ENCODE peak calls at places on chromosomes 16 and 17, in six cellular contexts. One of them, this sample, is unnamed.

GRCh38 chr17:40315678-40316570 is 6.9 kb downstream of the RARA start:
- DNase-seq in neuronal stem cell: no peak
- DNase-seq in H9: no peak
- DNase-seq in mesenchymal stem cell: no peak
- DNase-seq in H1: no peak
- DNase-seq in trophoblast cell: no peak
- DNase-seq in this sample: no peak

GRCh38 chr17:57761887-57762286 is 16.8 kb upstream of the CCDC182 start:
- DNase-seq in neuronal stem cell: peak
- DNase-seq in H9: peak
- DNase-seq in mesenchymal stem cell: no peak
- DNase-seq in H1: no peak
- DNase-seq in trophoblast cell: no peak
- DNase-seq in this sample: no peak

GRCh38 chr17:77568540-77568939 is 390.0 kb upstream of the TNRC6C start:
- DNase-seq in neuronal stem cell: no peak
- DNase-seq in H9: no peak
- DNase-seq in mesenchymal stem cell: no peak
- DNase-seq in H1: no peak
- DNase-seq in trophoblast cell: no peak
- DNase-seq in this sample: no peak

GRCh38 chr16:27154573-27155521 is 48.5 kb upstream of the KDM8 start:
- DNase-seq in neuronal stem cell: peak
- DNase-seq in H9: peak
- DNase-seq in mesenchymal stem cell: peak
- DNase-seq in H1: peak
- DNase-seq in trophoblast cell: peak
- DNase-seq in this sample: peak

GRCh38 chr17:76716834-76717205 is 6.1 kb upstream of the MXRA7 start:
- DNase-seq in neuronal stem cell: no peak
- DNase-seq in H9: no peak
- DNase-seq in mesenchymal stem cell: peak
- DNase-seq in H1: no peak
- DNase-seq in trophoblast cell: peak
- DNase-seq in this sample: peak

GRCh38 chr17:47280072-47280811 is 26.6 kb downstream of the ITGB3 start:
- DNase-seq in neuronal stem cell: no peak
- DNase-seq in H9: no peak
- DNase-seq in mesenchymal stem cell: peak
- DNase-seq in H1: no peak
- DNase-seq in trophoblast cell: no peak
- DNase-seq in this sample: peak

GRCh38 chr16:81901483-81901882 is 109.8 kb downstream of the SDR42E1 start:
- DNase-seq in neuronal stem cell: no peak
- DNase-seq in H9: no peak
- DNase-seq in mesenchymal stem cell: no peak
- DNase-seq in H1: no peak
- DNase-seq in trophoblast cell: peak
- DNase-seq in this sample: no peak

GRCh38 chr17:82134101-82134500 is 36.1 kb upstream of the FASN start:
- DNase-seq in neuronal stem cell: no peak
- DNase-seq in H9: no peak
- DNase-seq in mesenchymal stem cell: peak
- DNase-seq in H1: no peak
- DNase-seq in trophoblast cell: peak
- DNase-seq in this sample: no peak

GRCh38 chr16:6857575-6857974 is 475.1 kb upstream of the RBFOX1 start:
- DNase-seq in neuronal stem cell: no peak
- DNase-seq in H9: no peak
- DNase-seq in mesenchymal stem cell: no peak
- DNase-seq in H1: no peak
- DNase-seq in trophoblast cell: no peak
- DNase-seq in this sample: no peak

GRCh38 chr17:51711581-51711980 is 446.9 kb downstream of the CA10 start:
- DNase-seq in neuronal stem cell: no peak
- DNase-seq in H9: peak
- DNase-seq in mesenchymal stem cell: no peak
- DNase-seq in H1: no peak
- DNase-seq in trophoblast cell: no peak
- DNase-seq in this sample: no peak

GRCh38 chr16:48963901-48964615 is 317.6 kb downstream of the CBLN1 start:
- DNase-seq in neuronal stem cell: no peak
- DNase-seq in H9: no peak
- DNase-seq in mesenchymal stem cell: peak
- DNase-seq in H1: no peak
- DNase-seq in trophoblast cell: peak
- DNase-seq in this sample: peak

GRCh38 chr17:64343833-64344637 is 46.6 kb downstream of the PECAM1 start:
- DNase-seq in neuronal stem cell: peak
- DNase-seq in H9: no peak
- DNase-seq in mesenchymal stem cell: peak
- DNase-seq in H1: no peak
- DNase-seq in trophoblast cell: peak
- DNase-seq in this sample: peak

GRCh38 chr16:83253526-83253925 is 554.3 kb upstream of the HSBP1 start:
- DNase-seq in neuronal stem cell: no peak
- DNase-seq in H9: no peak
- DNase-seq in mesenchymal stem cell: no peak
- DNase-seq in H1: no peak
- DNase-seq in trophoblast cell: no peak
- DNase-seq in this sample: no peak

GRCh38 chr17:56824503-56824902 is 9.2 kb downstream of the C17orf67 start:
- DNase-seq in neuronal stem cell: no peak
- DNase-seq in H9: no peak
- DNase-seq in mesenchymal stem cell: no peak
- DNase-seq in H1: no peak
- DNase-seq in trophoblast cell: no peak
- DNase-seq in this sample: no peak

GRCh38 chr16:27689711-27690110 is 139.8 kb downstream of the KATNIP start:
- DNase-seq in neuronal stem cell: no peak
- DNase-seq in H9: no peak
- DNase-seq in mesenchymal stem cell: no peak
- DNase-seq in H1: no peak
- DNase-seq in trophoblast cell: no peak
- DNase-seq in this sample: peak

GRCh38 chr16:8854298-8854948 is 14.4 kb downstream of the CARHSP1 start:
- DNase-seq in neuronal stem cell: no peak
- DNase-seq in H9: no peak
- DNase-seq in mesenchymal stem cell: no peak
- DNase-seq in H1: no peak
- DNase-seq in trophoblast cell: no peak
- DNase-seq in this sample: no peak

GRCh38 chr16:17339764-17340541 is 130.8 kb downstream of the XYLT1 start:
- DNase-seq in neuronal stem cell: no peak
- DNase-seq in H9: no peak
- DNase-seq in mesenchymal stem cell: no peak
- DNase-seq in H1: no peak
- DNase-seq in trophoblast cell: no peak
- DNase-seq in this sample: peak

GRCh38 chr16:56201030-56201429 is 9.7 kb downstream of the GNAO1 start:
- DNase-seq in neuronal stem cell: no peak
- DNase-seq in H9: no peak
- DNase-seq in mesenchymal stem cell: no peak
- DNase-seq in H1: no peak
- DNase-seq in trophoblast cell: no peak
- DNase-seq in this sample: no peak

GRCh38 chr16:70290949-70291519 is 1.7 kb upstream of the AARS1 start:
- DNase-seq in neuronal stem cell: no peak
- DNase-seq in H9: no peak
- DNase-seq in mesenchymal stem cell: peak
- DNase-seq in H1: no peak
- DNase-seq in trophoblast cell: no peak
- DNase-seq in this sample: peak

GRCh38 chr16:64150193-64150592 is 971.7 kb downstream of the CDH11 start:
- DNase-seq in neuronal stem cell: no peak
- DNase-seq in H9: no peak
- DNase-seq in mesenchymal stem cell: no peak
- DNase-seq in H1: no peak
- DNase-seq in trophoblast cell: no peak
- DNase-seq in this sample: peak

GRCh38 chr17:63700528-63701441 is 860 bp upstream of the LIMD2 start:
- DNase-seq in neuronal stem cell: peak
- DNase-seq in H9: peak
- DNase-seq in mesenchymal stem cell: peak
- DNase-seq in H1: peak
- DNase-seq in trophoblast cell: no peak
- DNase-seq in this sample: peak

GRCh38 chr16:17571499-17572093 is 100.8 kb upstream of the XYLT1 start:
- DNase-seq in neuronal stem cell: no peak
- DNase-seq in H9: no peak
- DNase-seq in mesenchymal stem cell: no peak
- DNase-seq in H1: no peak
- DNase-seq in trophoblast cell: peak
- DNase-seq in this sample: no peak

DNA sequence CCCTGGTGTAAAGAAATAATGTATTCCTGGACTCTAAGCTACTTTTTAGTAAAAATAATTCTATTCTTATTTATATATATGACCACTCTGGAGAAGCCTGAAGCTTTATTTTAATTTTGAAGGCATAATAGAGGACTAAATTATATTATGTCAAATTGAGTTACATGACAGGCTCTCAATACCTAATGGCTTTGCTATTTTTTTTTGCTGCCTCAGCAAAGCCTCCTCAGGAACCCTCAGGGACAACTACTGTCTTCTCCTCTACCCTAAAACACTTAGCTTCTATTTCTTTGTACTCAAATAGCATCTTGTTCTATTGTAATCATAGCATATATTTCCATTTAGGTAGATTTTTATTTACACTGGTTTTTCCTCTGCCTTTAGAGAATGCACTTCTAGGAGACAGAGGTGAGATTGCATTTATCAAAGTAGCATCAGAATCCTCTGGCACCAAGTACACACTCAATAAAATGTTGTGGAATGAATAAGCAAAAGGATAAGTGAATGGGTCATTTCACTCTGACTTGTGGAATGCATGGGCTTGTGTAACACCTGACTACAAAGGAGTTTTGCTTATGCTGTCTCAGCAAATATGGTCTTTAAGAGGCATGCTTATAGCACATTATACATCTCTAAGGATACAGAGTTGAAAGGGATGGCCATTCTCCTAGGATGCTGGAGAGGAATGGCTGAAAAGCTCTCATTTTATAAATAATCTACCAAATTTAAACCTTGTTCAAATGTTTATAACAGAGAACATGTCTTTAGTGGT is 605.2 kb downstream of the KCNJ2 start:
- DNase-seq in neuronal stem cell: no peak
- DNase-seq in H9: no peak
- DNase-seq in mesenchymal stem cell: no peak
- DNase-seq in H1: no peak
- DNase-seq in trophoblast cell: no peak
- DNase-seq in this sample: no peak
- H3K14ac ChIP-seq in neuronal stem cell: no peak
- H3K14ac ChIP-seq in H9: no peak
- H3K14ac ChIP-seq in mesenchymal stem cell: no peak
- H3K14ac ChIP-seq in H1: no peak
- H3K14ac ChIP-seq in trophoblast cell: no peak
- H3K14ac ChIP-seq in this sample: no peak

GRCh38 chr17:3043737-3044365 is 19.6 kb downstream of the OR1D5 start:
- DNase-seq in neuronal stem cell: no peak
- DNase-seq in H9: no peak
- DNase-seq in mesenchymal stem cell: no peak
- DNase-seq in H1: peak
- DNase-seq in trophoblast cell: peak
- DNase-seq in this sample: no peak

GRCh38 chr17:3046753-3047152 is 16.7 kb downstream of the OR1D5 start:
- DNase-seq in neuronal stem cell: no peak
- DNase-seq in H9: no peak
- DNase-seq in mesenchymal stem cell: no peak
- DNase-seq in H1: no peak
- DNase-seq in trophoblast cell: no peak
- DNase-seq in this sample: no peak

GRCh38 chr17:3048727-3049471 is 14.5 kb downstream of the OR1D5 start:
- DNase-seq in neuronal stem cell: peak
- DNase-seq in H9: peak
- DNase-seq in mesenchymal stem cell: peak
- DNase-seq in H1: peak
- DNase-seq in trophoblast cell: peak
- DNase-seq in this sample: peak

GRCh38 chr17:3049705-3050295 is 13.6 kb downstream of the OR1D5 start:
- DNase-seq in neuronal stem cell: no peak
- DNase-seq in H9: peak
- DNase-seq in mesenchymal stem cell: no peak
- DNase-seq in H1: peak
- DNase-seq in trophoblast cell: peak
- DNase-seq in this sample: no peak
- H3K4me2 ChIP-seq in neuronal stem cell: no peak
- H3K4me2 ChIP-seq in H9: peak
- H3K4me2 ChIP-seq in mesenchymal stem cell: no peak
- H3K4me2 ChIP-seq in H1: peak
- H3K4me2 ChIP-seq in trophoblast cell: no peak
- H3K4me2 ChIP-seq in this sample: no peak

GRCh38 chr16:88925540-88925887 is 51.5 kb downstream of the CBFA2T3 start:
- DNase-seq in neuronal stem cell: no peak
- DNase-seq in H9: no peak
- DNase-seq in mesenchymal stem cell: no peak
- DNase-seq in H1: no peak
- DNase-seq in trophoblast cell: no peak
- DNase-seq in this sample: no peak
- H3K14ac ChIP-seq in neuronal stem cell: peak
- H3K14ac ChIP-seq in H9: peak
- H3K14ac ChIP-seq in mesenchymal stem cell: no peak
- H3K14ac ChIP-seq in H1: no peak
- H3K14ac ChIP-seq in trophoblast cell: peak
- H3K14ac ChIP-seq in this sample: no peak

GRCh38 chr17:371583-371982 is 19.0 kb upstream of the RPH3AL start:
- DNase-seq in neuronal stem cell: no peak
- DNase-seq in H9: no peak
- DNase-seq in mesenchymal stem cell: no peak
- DNase-seq in H1: no peak
- DNase-seq in trophoblast cell: no peak
- DNase-seq in this sample: no peak
- H3K4me2 ChIP-seq in neuronal stem cell: no peak
- H3K4me2 ChIP-seq in H9: no peak
- H3K4me2 ChIP-seq in mesenchymal stem cell: no peak
- H3K4me2 ChIP-seq in H1: no peak
- H3K4me2 ChIP-seq in trophoblast cell: no peak
- H3K4me2 ChIP-seq in this sample: no peak

GRCh38 chr16:59146140-59146539 is 412.0 kb upstream of the GOT2 start:
- DNase-seq in neuronal stem cell: no peak
- DNase-seq in H9: no peak
- DNase-seq in mesenchymal stem cell: no peak
- DNase-seq in H1: no peak
- DNase-seq in trophoblast cell: no peak
- DNase-seq in this sample: no peak
- H3K14ac ChIP-seq in neuronal stem cell: no peak
- H3K14ac ChIP-seq in H9: no peak
- H3K14ac ChIP-seq in mesenchymal stem cell: no peak
- H3K14ac ChIP-seq in H1: no peak
- H3K14ac ChIP-seq in trophoblast cell: no peak
- H3K14ac ChIP-seq in this sample: no peak

GRCh38 chr17:74803388-74803930 is 27.3 kb upstream of the NAT9 start:
- DNase-seq in neuronal stem cell: no peak
- DNase-seq in H9: no peak
- DNase-seq in mesenchymal stem cell: no peak
- DNase-seq in H1: no peak
- DNase-seq in trophoblast cell: no peak
- DNase-seq in this sample: no peak
- H3K4me2 ChIP-seq in neuronal stem cell: no peak
- H3K4me2 ChIP-seq in H9: no peak
- H3K4me2 ChIP-seq in mesenchymal stem cell: no peak
- H3K4me2 ChIP-seq in H1: no peak
- H3K4me2 ChIP-seq in trophoblast cell: no peak
- H3K4me2 ChIP-seq in this sample: no peak